ENCODE peak calls at places on chromosomes 13 and 19, in four cellular contexts. D, S, B and O are unnamed samples.

GRCh38 chr13:52053460-52053859 is 29.0 kb downstream of the UTP14C start:
- DNase-seq in D (no peak), S (no peak), B (no peak), O (no peak)

GRCh38 chr19:40348961-40349507 is 539 bp downstream of the PLD3 start:
- DNase-seq in S (peak), B (no peak), D (peak), O (no peak)

GRCh38 chr13:110559429-110559943 is 2.0 kb downstream of the RAB20 start:
- DNase-seq in B (peak), S (peak), D (peak), O (peak)

GRCh38 chr19:7605490-7606222 is 10.0 kb downstream of the CAMSAP3 start:
- DNase-seq in S (no peak), D (no peak), B (no peak), O (peak)

GRCh38 chr13:93364166-93364565 is 137.6 kb downstream of the GPC6 start:
- DNase-seq in S (no peak), D (peak), B (no peak), O (no peak)

GRCh38 chr13:112647256-112647655 is 42.6 kb upstream of the ATP11A start:
- DNase-seq in D (no peak), S (no peak), B (no peak), O (no peak)

GRCh38 chr13:101058841-101059240 is 357.5 kb downstream of the NALCN start:
- DNase-seq in D (no peak), S (no peak), B (no peak), O (no peak)

GRCh38 chr13:99227909-99228688 is 27.4 kb downstream of the UBAC2 start:
- DNase-seq in S (no peak), D (no peak), B (no peak), O (no peak)

GRCh38 chr13:100836696-100837095 is 162.1 kb upstream of the TMTC4 start:
- DNase-seq in D (no peak), B (no peak), S (no peak), O (no peak)

GRCh38 chr19:40054632-40055031 is 1.4 kb downstream of the ZNF780B start:
- DNase-seq in S (no peak), B (no peak), D (no peak), O (no peak)

GRCh38 chr13:104949840-104950805 is 1585.3 kb downstream of the EFNB2 start:
- DNase-seq in S (no peak), D (no peak), B (no peak), O (no peak)

DNA sequence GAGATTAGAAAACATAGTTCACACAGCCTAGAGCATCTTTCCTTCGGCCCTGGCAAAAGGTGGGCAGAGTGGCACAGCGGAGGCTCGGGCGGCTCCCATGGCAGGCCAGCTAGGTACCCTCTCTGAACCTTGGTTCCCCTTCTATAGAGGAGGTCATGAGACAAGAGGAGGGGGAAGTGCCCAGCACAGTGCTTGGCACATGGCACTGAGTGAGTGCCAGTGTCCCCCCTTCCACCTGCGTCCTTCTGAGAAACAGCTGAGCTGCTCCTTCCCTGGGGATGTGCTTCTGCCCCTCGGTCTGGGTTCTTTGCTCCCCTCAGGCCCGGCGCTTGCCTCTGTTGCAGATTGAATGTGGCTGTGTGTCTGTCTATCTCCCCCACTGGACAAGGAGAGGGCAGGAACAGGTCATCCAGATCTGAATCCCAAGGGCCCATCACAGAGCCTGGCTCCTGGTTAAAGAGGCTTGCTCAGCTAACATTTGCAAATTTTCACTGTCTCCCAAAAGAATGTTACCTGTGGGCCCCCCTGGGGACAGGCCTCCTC is 165.6 kb downstream of the USP12 start:
- DNase-seq in D (no peak), S (no peak), B (no peak), O (no peak)
- H3K4me3 ChIP-seq in D (no peak), S (peak), B (no peak), O (peak)

GRCh38 chr19:11984986-11985385 is 20.1 kb downstream of the ZNF763 start:
- DNase-seq in B (no peak), S (no peak), D (no peak), O (no peak)

GRCh38 chr19:11989112-11989456 is 24.2 kb downstream of the ZNF763 start:
- DNase-seq in D (no peak), S (no peak), B (no peak), O (no peak)

GRCh38 chr19:11987405-11988231 is 22.8 kb downstream of the ZNF763 start:
- DNase-seq in B (peak), S (peak), D (peak), O (peak)

GRCh38 chr19:11982526-11982925 is 17.7 kb downstream of the ZNF763 start:
- DNase-seq in S (no peak), D (no peak), B (no peak), O (no peak)

GRCh38 chr19:11986754-11987153 is 21.9 kb downstream of the ZNF763 start:
- DNase-seq in D (no peak), B (no peak), S (no peak), O (no peak)
- H3K4me3 ChIP-seq in D (no peak), B (no peak), S (no peak), O (no peak)

GRCh38 chr13:42108217-42108616 is 59.8 kb downstream of the DGKH start:
- DNase-seq in D (no peak), B (no peak), S (no peak), O (no peak)
- H3K4me3 ChIP-seq in D (no peak), B (no peak), S (no peak), O (no peak)

GRCh38 chr19:49441960-49442350 is 628 bp upstream of the SLC17A7 start:
- DNase-seq in D (no peak), B (no peak), S (no peak), O (no peak)

GRCh38 chr19:49442354-49442753 is 1.0 kb upstream of the SLC17A7 start:
- DNase-seq in S (peak), D (no peak), B (no peak), O (no peak)

GRCh38 chr19:49441210-49441959 is at the start of gene SLC17A7:
- DNase-seq in S (peak), B (no peak), D (no peak), O (no peak)

GRCh38 chr19:49442793-49443365 is 1.6 kb upstream of the SLC17A7 start:
- DNase-seq in S (peak), B (peak), D (peak), O (peak)

GRCh38 chr19:49443366-49444099 is 2.2 kb upstream of the SLC17A7 start:
- DNase-seq in B (peak), D (peak), S (peak), O (peak)
- H3K4me3 ChIP-seq in B (peak), D (peak), S (peak), O (peak)

GRCh38 chr19:17751912-17752273 is 616 bp downstream of the FCHO1 start:
- DNase-seq in D (no peak), S (no peak), B (no peak), O (no peak)
- H3K4me3 ChIP-seq in D (no peak), S (no peak), B (no peak), O (no peak)

DNA sequence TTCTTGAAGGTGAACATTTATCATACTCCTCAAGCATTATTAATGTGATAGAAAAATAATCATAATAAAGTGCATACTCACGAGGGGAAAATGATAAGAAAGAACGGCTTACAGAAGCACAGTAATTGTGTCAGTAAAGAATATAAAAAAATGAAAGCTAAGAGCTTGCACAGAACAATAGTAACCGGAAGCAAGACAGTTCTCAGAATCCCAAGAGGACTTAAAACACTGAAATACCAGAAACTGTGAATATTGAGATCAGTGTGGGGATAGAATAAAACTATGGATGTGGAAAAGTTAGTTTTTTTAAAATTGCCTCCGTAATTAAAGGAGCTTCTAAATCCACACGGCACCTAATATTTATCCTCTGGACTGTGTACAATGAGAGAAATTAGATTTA is 482.7 kb downstream of the SLITRK6 start:
- DNase-seq in S (no peak), D (no peak), B (no peak), O (no peak)
- H3K4me3 ChIP-seq in S (no peak), D (no peak), B (no peak), O (no peak)

GRCh38 chr19:3983542-3983914 is 1.7 kb downstream of the EEF2 start:
- DNase-seq in S (no peak), D (no peak), B (no peak), O (no peak)

GRCh38 chr19:3981373-3981735 is 3.9 kb downstream of the EEF2 start:
- DNase-seq in S (no peak), D (no peak), B (no peak), O (no peak)

GRCh38 chr19:3981736-3982681 is 3.3 kb downstream of the EEF2 start:
- DNase-seq in D (no peak), S (no peak), B (no peak), O (no peak)

GRCh38 chr19:3983936-3984583 is 1.2 kb downstream of the EEF2 start:
- DNase-seq in S (no peak), D (peak), B (no peak), O (peak)

DNA sequence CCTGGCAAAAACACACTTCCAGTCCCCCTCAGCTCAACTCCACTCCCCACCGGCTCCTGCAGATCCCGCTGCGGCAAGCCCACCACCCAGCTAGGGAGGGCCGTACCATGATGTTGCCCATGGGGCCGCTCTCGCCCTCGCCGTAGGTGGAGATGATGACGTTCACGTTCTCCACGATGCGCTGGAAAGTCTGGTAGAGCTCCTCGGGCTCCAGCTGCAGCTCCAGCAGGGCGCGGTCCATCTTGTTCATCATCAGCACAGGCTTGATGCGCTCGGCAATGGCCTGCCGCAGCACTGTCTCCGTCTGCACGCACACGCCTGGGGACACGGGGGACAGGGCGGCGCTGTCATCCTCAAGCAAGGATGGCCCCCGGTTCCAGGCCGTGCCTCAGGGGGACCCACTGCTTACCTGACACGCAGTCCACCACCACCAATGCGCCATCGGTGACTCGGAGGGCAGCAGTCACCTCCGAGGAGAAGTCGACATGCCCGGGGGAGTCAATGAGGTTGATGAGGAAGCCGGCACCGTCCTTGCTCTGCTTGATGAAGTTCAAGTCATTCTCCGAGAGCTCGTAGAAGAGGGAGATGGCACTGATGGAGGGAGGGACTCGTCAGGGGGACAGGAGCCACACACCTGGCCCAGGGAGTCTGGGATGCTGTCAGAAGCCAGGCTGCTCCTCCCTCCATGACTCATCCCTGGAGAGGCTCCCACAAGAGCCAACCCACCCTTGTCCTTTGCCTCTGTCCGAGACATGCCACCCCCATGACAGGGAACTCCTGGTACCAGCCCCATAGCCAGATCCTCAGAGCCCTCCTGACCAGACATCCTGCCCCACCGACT is 2.3 kb downstream of the EEF2 start:
- DNase-seq in D (peak), B (no peak), S (peak), O (no peak)
- H3K4me3 ChIP-seq in D (peak), B (no peak), S (no peak), O (peak)

DNA sequence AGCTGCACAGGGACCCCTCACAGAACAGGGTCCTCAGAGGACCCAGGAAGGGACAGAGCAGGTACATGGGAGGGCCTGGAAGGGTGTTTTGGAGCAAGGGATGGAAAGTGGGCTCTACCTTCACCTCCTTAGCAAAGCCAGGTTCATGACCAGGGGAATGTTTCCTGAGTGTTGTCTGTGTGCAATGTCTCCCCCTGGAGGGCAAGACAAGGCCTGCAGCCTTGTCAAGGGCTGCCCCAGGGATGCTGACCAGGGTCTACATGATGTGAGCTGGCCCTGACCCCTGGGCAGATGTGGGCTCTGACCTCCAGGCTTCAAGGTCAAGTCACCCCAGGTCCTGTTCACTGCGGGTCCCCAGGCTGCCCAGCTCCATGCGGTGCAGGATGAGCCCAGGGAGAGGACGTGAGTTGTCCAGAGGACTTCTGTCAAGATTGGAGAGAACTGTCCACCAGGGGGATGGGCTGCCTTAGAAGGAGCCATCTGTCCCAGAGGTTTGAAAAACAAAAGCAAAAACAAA is 1.0 kb upstream of the CEACAM1 start:
- DNase-seq in B (peak), S (peak), D (peak), O (no peak)
- H3K4me3 ChIP-seq in B (no peak), S (peak), D (no peak), O (no peak)

GRCh38 chr13:66506979-66507378 is 723.2 kb downstream of the PCDH9 start:
- DNase-seq in D (peak), B (no peak), S (no peak), O (no peak)
- H3K4me3 ChIP-seq in D (no peak), B (no peak), S (no peak), O (no peak)